ENCODE peak calls at places on chromosomes 1 and 21, in six cellular contexts. One of them, this sample, is unnamed.

GRCh38 chr1:38500352-38500751 is 359.2 kb downstream of the RRAGC start:
- DNase-seq in sigmoid colon: no peak
- DNase-seq in stomach: no peak
- DNase-seq in A549: peak; percentile 11
- DNase-seq in breast epithelium: no peak
- DNase-seq in prostate gland: no peak
- DNase-seq in this sample: no peak

GRCh38 chr1:200610846-200611245 is 9.7 kb downstream of the KIF14 start:
- DNase-seq in sigmoid colon: no peak
- DNase-seq in stomach: no peak
- DNase-seq in A549: no peak
- DNase-seq in breast epithelium: no peak
- DNase-seq in prostate gland: no peak
- DNase-seq in this sample: no peak

GRCh38 chr1:155174334-155175280 is 958 bp downstream of the TRIM46 start:
- DNase-seq in sigmoid colon: peak; percentile 69
- DNase-seq in stomach: peak; percentile 24
- DNase-seq in A549: no peak
- DNase-seq in breast epithelium: peak; percentile 19
- DNase-seq in prostate gland: no peak
- DNase-seq in this sample: no peak

GRCh38 chr1:92583821-92584760 is 97.4 kb upstream of the GFI1 start:
- DNase-seq in sigmoid colon: no peak
- DNase-seq in stomach: no peak
- DNase-seq in A549: no peak
- DNase-seq in breast epithelium: no peak
- DNase-seq in prostate gland: no peak
- DNase-seq in this sample: no peak

GRCh38 chr1:112998592-112999235 is 42.7 kb upstream of the SLC16A1 start:
- DNase-seq in sigmoid colon: peak; percentile 91
- DNase-seq in stomach: peak; percentile 55
- DNase-seq in A549: no peak
- DNase-seq in breast epithelium: no peak
- DNase-seq in prostate gland: no peak
- DNase-seq in this sample: peak; percentile 49

GRCh38 chr1:218108034-218108433 is 177.1 kb upstream of the RRP15 start:
- DNase-seq in sigmoid colon: no peak
- DNase-seq in stomach: no peak
- DNase-seq in A549: no peak
- DNase-seq in breast epithelium: no peak
- DNase-seq in prostate gland: no peak
- DNase-seq in this sample: no peak

GRCh38 chr1:21607549-21608529 is 61.3 kb downstream of the RAP1GAP start:
- DNase-seq in sigmoid colon: peak; percentile 71
- DNase-seq in stomach: peak; percentile 95
- DNase-seq in A549: peak; percentile 93
- DNase-seq in breast epithelium: no peak
- DNase-seq in prostate gland: peak; percentile 71
- DNase-seq in this sample: peak; percentile 80

GRCh38 chr1:148161252-148161901 is 9.3 kb upstream of the NBPF11 start:
- DNase-seq in sigmoid colon: no peak
- DNase-seq in stomach: no peak
- DNase-seq in A549: no peak
- DNase-seq in breast epithelium: no peak
- DNase-seq in prostate gland: no peak
- DNase-seq in this sample: no peak

GRCh38 chr1:63575340-63575826 is 17.8 kb upstream of the PGM1 start:
- DNase-seq in sigmoid colon: no peak
- DNase-seq in stomach: no peak
- DNase-seq in A549: no peak
- DNase-seq in breast epithelium: no peak
- DNase-seq in prostate gland: no peak
- DNase-seq in this sample: no peak

GRCh38 chr21:42962360-42963007 is 11.9 kb upstream of the PKNOX1 start:
- DNase-seq in sigmoid colon: peak; percentile 5
- DNase-seq in stomach: no peak
- DNase-seq in A549: no peak
- DNase-seq in breast epithelium: no peak
- DNase-seq in prostate gland: no peak
- DNase-seq in this sample: no peak

GRCh38 chr1:171610385-171610784 is 11.7 kb upstream of the MYOCOS start:
- DNase-seq in sigmoid colon: no peak
- DNase-seq in stomach: no peak
- DNase-seq in A549: no peak
- DNase-seq in breast epithelium: no peak
- DNase-seq in prostate gland: no peak
- DNase-seq in this sample: no peak

GRCh38 chr1:234998174-234998741 is 130.4 kb downstream of the TOMM20 start:
- DNase-seq in sigmoid colon: peak; percentile 93
- DNase-seq in stomach: peak; percentile 63
- DNase-seq in A549: peak; percentile 40
- DNase-seq in breast epithelium: peak; percentile 77
- DNase-seq in prostate gland: peak; percentile 35
- DNase-seq in this sample: peak; percentile 79

GRCh38 chr1:229271448-229272120 is 673 bp downstream of the RAB4A start:
- DNase-seq in sigmoid colon: no peak
- DNase-seq in stomach: peak; percentile 37
- DNase-seq in A549: no peak
- DNase-seq in breast epithelium: no peak
- DNase-seq in prostate gland: peak; percentile 27
- DNase-seq in this sample: no peak

GRCh38 chr1:168933143-168933840 is 173.2 kb upstream of the ATP1B1 start:
- DNase-seq in sigmoid colon: no peak
- DNase-seq in stomach: no peak
- DNase-seq in A549: no peak
- DNase-seq in breast epithelium: no peak
- DNase-seq in prostate gland: no peak
- DNase-seq in this sample: no peak

GRCh38 chr1:2527553-2527860 is 1.1 kb upstream of the PANK4 start:
- DNase-seq in sigmoid colon: no peak
- DNase-seq in stomach: no peak
- DNase-seq in A549: no peak
- DNase-seq in breast epithelium: no peak
- DNase-seq in prostate gland: no peak
- DNase-seq in this sample: no peak
- H3K27ac ChIP-seq in sigmoid colon: no peak overlapping the region
- H3K27ac ChIP-seq in stomach: no peak overlapping the region
- H3K27ac ChIP-seq in A549: peak overlapping the region; percentile 99
- H3K27ac ChIP-seq in breast epithelium: peak overlapping the region; percentile 93
- H3K27ac ChIP-seq in prostate gland: no peak overlapping the region
- H3K27ac ChIP-seq in this sample: peak overlapping the region; percentile 92

GRCh38 chr1:183023601-183024351 is 556 bp downstream of the LAMC1 start:
- DNase-seq in sigmoid colon: peak; percentile 81
- DNase-seq in stomach: peak; percentile 85
- DNase-seq in A549: peak; percentile 86
- DNase-seq in breast epithelium: peak; percentile 80
- DNase-seq in prostate gland: peak; percentile 86
- DNase-seq in this sample: peak; percentile 66
- TF ChIP-seq POLR2A in sigmoid colon: no peak
- TF ChIP-seq POLR2A in stomach: no peak
- TF ChIP-seq POLR2A in A549: peak; percentile 18
- TF ChIP-seq POLR2A in breast epithelium: no peak
- TF ChIP-seq POLR2A in prostate gland: peak; percentile 68
- TF ChIP-seq POLR2A in this sample: no peak

GRCh38 chr1:44033041-44033575 is 1.8 kb upstream of the SLC6A9 start:
- DNase-seq in sigmoid colon: peak; percentile 30
- DNase-seq in stomach: no peak
- DNase-seq in A549: no peak
- DNase-seq in breast epithelium: no peak
- DNase-seq in prostate gland: no peak
- DNase-seq in this sample: no peak
- H3K27ac ChIP-seq in sigmoid colon: peak overlapping the region; percentile 96
- H3K27ac ChIP-seq in stomach: no peak overlapping the region
- H3K27ac ChIP-seq in A549: peak overlapping the region; percentile 20
- H3K27ac ChIP-seq in breast epithelium: peak overlapping the region; percentile 80
- H3K27ac ChIP-seq in prostate gland: no peak overlapping the region
- H3K27ac ChIP-seq in this sample: no peak overlapping the region

DNA sequence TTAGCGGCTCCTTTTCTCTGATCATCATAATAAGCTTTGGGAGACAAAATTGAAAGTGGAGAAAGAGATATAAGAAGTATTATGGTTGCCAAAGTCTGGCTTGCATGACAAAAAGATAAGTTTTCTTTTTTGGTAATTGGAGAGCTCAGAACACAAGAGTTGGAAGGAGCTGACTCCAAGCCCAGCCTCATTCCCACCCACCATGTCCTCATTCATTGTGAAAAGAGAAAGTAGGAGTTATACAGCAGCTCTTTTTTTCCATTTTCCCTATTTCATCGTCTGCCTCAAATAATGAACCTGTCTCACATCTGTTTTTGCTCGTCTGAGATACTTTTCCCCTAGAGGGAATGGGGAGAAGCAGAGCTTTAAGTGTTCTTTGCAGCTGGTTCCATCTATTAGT is 34.8 kb downstream of the AGT start:
- DNase-seq in sigmoid colon: no peak
- DNase-seq in stomach: no peak
- DNase-seq in A549: no peak
- DNase-seq in breast epithelium: no peak
- DNase-seq in prostate gland: no peak
- DNase-seq in this sample: no peak
- TF ChIP-seq POLR2A in sigmoid colon: no peak
- TF ChIP-seq POLR2A in stomach: no peak
- TF ChIP-seq POLR2A in A549: no peak
- TF ChIP-seq POLR2A in breast epithelium: no peak
- TF ChIP-seq POLR2A in prostate gland: no peak
- TF ChIP-seq POLR2A in this sample: no peak

DNA sequence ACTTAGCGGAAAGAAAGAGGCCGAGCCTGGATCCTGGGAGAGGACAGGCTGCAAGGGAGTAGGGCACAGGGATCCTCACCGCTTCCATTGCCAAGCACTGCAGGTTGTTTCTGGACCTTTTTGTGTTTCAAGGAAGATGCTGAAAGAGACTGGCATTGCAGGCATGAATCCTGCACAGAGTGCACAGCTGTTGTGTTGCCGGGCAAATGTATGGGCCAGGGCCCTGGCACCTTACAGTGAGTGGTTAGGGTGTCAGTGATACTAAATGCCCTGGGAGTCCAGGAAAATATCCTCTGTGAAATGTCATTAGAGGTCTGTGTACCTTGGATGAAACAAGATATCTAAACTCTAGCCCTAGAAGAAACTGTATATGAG is 145.5 kb upstream of the FGGY start:
- DNase-seq in sigmoid colon: no peak
- DNase-seq in stomach: no peak
- DNase-seq in A549: no peak
- DNase-seq in breast epithelium: no peak
- DNase-seq in prostate gland: no peak
- DNase-seq in this sample: no peak
- H3K27ac ChIP-seq in sigmoid colon: peak overlapping the region; percentile 87
- H3K27ac ChIP-seq in stomach: peak overlapping the region; percentile 61
- H3K27ac ChIP-seq in A549: peak overlapping the region; percentile 97
- H3K27ac ChIP-seq in breast epithelium: peak overlapping the region; percentile 89
- H3K27ac ChIP-seq in prostate gland: peak overlapping the region; percentile 11
- H3K27ac ChIP-seq in this sample: peak overlapping the region; percentile 83